ENCODE peak calls at places on chromosomes 13 and 19, in nine cellular contexts. M, C, B, H, W, Q, N, Z and K are unnamed samples.
A peak's percentile ranks its signal among the peaks of the same experiment; 100 is the strongest.

GRCh38 chr13:110018009-110018408 is 231.6 kb upstream of the IRS2 start:
- DNase-seq in Q (no peak), H (no peak), N (no peak), M (no peak), C (no peak), W (no peak), Z (no peak), B (no peak), K (no peak)

GRCh38 chr13:21573920-21574712 is 29.9 kb downstream of the MICU2 start:
- DNase-seq in N (no peak), Q (no peak), B (no peak), H (no peak), M (no peak), Z (no peak), C (no peak), W (no peak), K (no peak)

GRCh38 chr13:113001251-113002140 is 32.5 kb downstream of the MCF2L start:
- DNase-seq in Z (peak; percentile 46), Q (no peak), B (peak; percentile 92), N (peak; percentile 38), H (no peak), M (peak; percentile 57), W (peak; percentile 62), C (no peak), K (no peak)

GRCh38 chr13:113880651-113881611 is 17.1 kb upstream of the GAS6 start:
- DNase-seq in Z (no peak), Q (no peak), M (no peak), N (no peak), W (no peak), C (no peak), H (no peak), B (no peak), K (peak; percentile 60)

GRCh38 chr13:30698023-30698422 is 37.3 kb upstream of the ALOX5AP start:
- DNase-seq in M (no peak), Z (no peak), W (no peak), C (no peak), N (no peak), B (no peak), Q (no peak), H (no peak), K (no peak)

GRCh38 chr13:43123856-43124255 is 100.5 kb downstream of the DNAJC15 start:
- DNase-seq in M (no peak), W (no peak), N (no peak), Z (no peak), H (no peak), C (no peak), B (no peak), Q (no peak), K (no peak)

GRCh38 chr19:7762719-7763293 is at the start of gene CLEC4M:
- DNase-seq in B (no peak), H (no peak), M (no peak), Z (no peak), N (no peak), C (no peak), W (no peak), Q (no peak), K (no peak)

GRCh38 chr19:660793-661426 is 2.1 kb downstream of the RNF126 start:
- DNase-seq in C (no peak), B (no peak), H (no peak), W (no peak), N (no peak), M (no peak), Q (no peak), Z (peak; percentile 95), K (no peak)

GRCh38 chr13:111493468-111493867 is 173.0 kb downstream of the TEX29 start:
- DNase-seq in B (peak; percentile 23), Q (no peak), Z (no peak), N (no peak), H (no peak), W (no peak), C (no peak), M (no peak), K (no peak)

GRCh38 chr19:3045885-3046603 is 16.3 kb downstream of the TLE5 start:
- DNase-seq in C (no peak), Q (no peak), W (no peak), B (no peak), Z (no peak), M (peak; percentile 73), N (no peak), H (no peak), K (no peak)

GRCh38 chr19:15640294-15640903 is at the start of gene CYP4F3:
- DNase-seq in N (no peak), B (no peak), C (no peak), Q (no peak), Z (peak; percentile 99), W (peak; percentile 87), H (peak; percentile 82), M (no peak), K (no peak)

GRCh38 chr19:4071610-4072009 is 4.9 kb upstream of the ZBTB7A start:
- DNase-seq in W (no peak), C (no peak), Q (no peak), Z (no peak), M (no peak), B (no peak), N (no peak), H (no peak), K (no peak)

GRCh38 chr13:41658057-41658642 is 200.8 kb downstream of the RGCC start:
- DNase-seq in W (no peak), C (no peak), M (no peak), Z (no peak), B (no peak), N (no peak), Q (no peak), H (no peak), K (no peak)

GRCh38 chr19:45151821-45152503 is 8.8 kb downstream of the NKPD1 start:
- DNase-seq in Q (no peak), W (no peak), M (peak; percentile 58), B (no peak), H (no peak), Z (no peak), C (no peak), N (no peak), K (no peak)

GRCh38 chr13:113531041-113531873 is 40.7 kb upstream of the DCUN1D2 start:
- DNase-seq in Q (no peak), M (peak; percentile 22), N (no peak), Z (no peak), H (no peak), B (no peak), C (no peak), W (no peak), K (no peak)

GRCh38 chr19:47626238-47626637 is 17.3 kb downstream of the BICRA start:
- DNase-seq in Z (no peak), Q (no peak), M (no peak), B (no peak), N (no peak), C (no peak), H (no peak), W (no peak), K (no peak)

GRCh38 chr19:49506575-49507105 is 5.8 kb upstream of the FCGRT start:
- DNase-seq in M (peak; percentile 90), W (peak; percentile 66), Q (peak; percentile 68), C (no peak), B (peak; percentile 36), H (no peak), Z (peak; percentile 88), N (no peak), K (peak; percentile 78)

GRCh38 chr13:50357136-50357535 is 341.9 kb downstream of the KCNRG start:
- DNase-seq in Q (no peak), W (no peak), H (no peak), C (no peak), B (no peak), N (no peak), M (no peak), Z (no peak), K (no peak)

GRCh38 chr19:5903054-5903501 is 512 bp downstream of the NDUFA11 start:
- DNase-seq in W (no peak), Z (no peak), N (no peak), B (no peak), H (no peak), M (no peak), Q (no peak), C (no peak), K (no peak)

GRCh38 chr19:46639356-46640061 is 3.5 kb upstream of the GNG8 start:
- DNase-seq in C (no peak), W (peak; percentile 75), N (no peak), B (no peak), H (no peak), Q (no peak), M (no peak), Z (no peak), K (peak; percentile 41)

GRCh38 chr13:81140675-81141074 is 799.7 kb upstream of the SPRY2 start:
- DNase-seq in C (no peak), M (no peak), Q (no peak), W (no peak), B (no peak), H (no peak), Z (no peak), N (no peak), K (no peak)

GRCh38 chr13:30900952-30901749 is 4.9 kb upstream of the MEDAG start:
- DNase-seq in W (no peak), Z (no peak), B (no peak), H (no peak), C (no peak), Q (no peak), M (no peak), N (no peak), K (peak; percentile 14)

GRCh38 chr19:15144046-15144646 is 36.9 kb downstream of the SYDE1 start:
- DNase-seq in N (no peak), H (no peak), B (no peak), Q (no peak), C (no peak), Z (no peak), W (no peak), M (no peak), K (no peak)

GRCh38 chr13:113029487-113030258 is 60.7 kb downstream of the MCF2L start:
- DNase-seq in C (peak; percentile 31), H (peak; percentile 20), M (peak; percentile 77), B (peak; percentile 55), Z (peak; percentile 14), N (peak; percentile 79), Q (peak; percentile 49), W (no peak), K (peak; percentile 8)

GRCh38 chr19:45528149-45528743 is 21.0 kb downstream of the VASP start:
- DNase-seq in H (no peak), N (peak; percentile 28), B (no peak), Z (peak; percentile 66), Q (no peak), W (no peak), M (peak; percentile 83), C (no peak), K (no peak)

GRCh38 chr19:13574933-13575332 is 68.7 kb upstream of the CACNA1A start:
- DNase-seq in C (no peak), Q (no peak), H (peak; percentile 6), Z (no peak), M (peak; percentile 45), N (no peak), W (no peak), B (no peak), K (no peak)